ENCODE peak calls at places on chromosomes 7 and 10, in seven cellular contexts. O, R, I, F, G, P and E are unnamed samples.

GRCh38 chr10:77037735-77038411 is 599.7 kb downstream of the KCNMA1 start:
- DNase-seq in F (peak; percentile 90), R (no peak), P (no peak), O (no peak), I (no peak), G (no peak), E (no peak)

GRCh38 chr7:150665075-150665794 is 20.3 kb upstream of the GIMAP2 start:
- DNase-seq in I (no peak), F (no peak), G (no peak), R (no peak), O (no peak), P (no peak), E (no peak)

GRCh38 chr7:106239406-106239805 is 45.4 kb downstream of the NAMPT start:
- DNase-seq in G (no peak), O (no peak), F (no peak), R (no peak), P (no peak), I (no peak), E (no peak)

GRCh38 chr10:118112496-118113125 is 65.9 kb upstream of the RAB11FIP2 start:
- DNase-seq in I (no peak), G (no peak), F (no peak), P (no peak), O (no peak), R (no peak), E (peak; percentile 59)

GRCh38 chr7:29754874-29755490 is 51.3 kb upstream of the WIPF3 start:
- DNase-seq in R (no peak), G (no peak), P (no peak), O (no peak), I (no peak), F (no peak), E (no peak)

GRCh38 chr7:157483971-157484410 is 147.2 kb downstream of the DNAJB6 start:
- DNase-seq in I (peak; percentile 12), R (no peak), P (peak; percentile 44), O (no peak), G (no peak), F (no peak), E (no peak)

GRCh38 chr7:124349443-124349842 is 316.6 kb upstream of the TMEM229A start:
- DNase-seq in P (no peak), F (peak; percentile 61), G (no peak), O (no peak), R (no peak), I (no peak), E (no peak)

GRCh38 chr7:109076561-109076960 is 506.9 kb downstream of the DNAJB9 start:
- DNase-seq in G (no peak), F (no peak), R (no peak), I (no peak), P (no peak), O (no peak), E (no peak)

GRCh38 chr7:5421626-5422323 is 1.9 kb downstream of the TNRC18 start:
- DNase-seq in P (peak; percentile 78), F (peak; percentile 63), G (peak; percentile 64), O (no peak), I (peak; percentile 87), R (peak; percentile 86), E (peak; percentile 84)

GRCh38 chr10:131850490-131850880 is 50.3 kb upstream of the PPP2R2D start:
- DNase-seq in F (peak; percentile 56), P (no peak), O (no peak), R (no peak), G (no peak), I (no peak), E (no peak)

GRCh38 chr7:93036807-93037206 is 81.0 kb downstream of the SAMD9 start:
- DNase-seq in G (no peak), R (no peak), O (no peak), F (no peak), P (no peak), I (no peak), E (no peak)

GRCh38 chr7:130700760-130701159 is 14.4 kb upstream of the TSGA13 start:
- DNase-seq in I (no peak), G (no peak), P (no peak), F (no peak), O (no peak), R (no peak), E (no peak)

GRCh38 chr7:99521399-99521798 is 16.9 kb downstream of the ZKSCAN5 start:
- DNase-seq in I (no peak), P (no peak), R (no peak), O (no peak), F (no peak), G (no peak), E (no peak)

GRCh38 chr7:99531354-99531765 is 20.6 kb downstream of the FAM200A start:
- DNase-seq in G (no peak), I (no peak), R (peak; percentile 26), F (no peak), O (no peak), P (no peak), E (no peak)

DNA sequence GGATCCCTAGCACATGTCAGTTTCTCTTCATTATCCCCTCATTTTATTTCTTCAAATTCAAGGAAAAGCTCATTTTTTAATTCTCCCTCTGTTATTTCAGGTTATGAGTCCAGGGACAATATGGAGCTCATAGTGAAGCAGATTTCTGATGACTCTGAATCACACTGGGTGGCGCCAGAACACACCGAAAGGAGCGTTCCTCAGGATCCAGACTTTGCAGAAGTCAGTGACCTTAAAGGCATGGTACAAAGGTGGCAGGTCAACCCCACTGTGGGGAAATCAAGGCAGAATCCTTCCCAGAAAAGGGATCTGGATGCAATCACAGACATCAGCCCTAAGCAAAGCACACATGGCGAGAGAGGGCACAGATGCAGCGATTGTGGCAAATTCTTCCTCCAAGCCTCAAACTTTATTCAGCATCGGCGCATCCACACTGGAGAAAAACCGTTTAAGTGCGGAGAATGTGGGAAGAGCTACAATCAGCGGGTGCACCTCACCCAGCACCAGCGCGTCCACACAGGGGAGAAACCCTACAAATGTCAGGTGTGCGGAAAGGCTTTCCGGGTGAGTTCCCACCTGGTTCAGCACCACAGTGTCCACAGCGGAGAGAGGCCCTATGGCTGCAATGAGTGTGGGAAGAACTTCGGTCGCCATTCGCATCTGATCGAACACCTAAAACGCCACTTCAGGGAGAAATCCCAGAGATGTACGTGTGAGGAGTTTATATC is 21.4 kb downstream of the ZKSCAN5 start:
- DNase-seq in F (no peak), P (peak; percentile 61), O (no peak), G (peak; percentile 17), R (peak; percentile 15), I (no peak), E (no peak)
- H3K36me3 ChIP-seq in F (peaks cover 39% of the 10 kb centered on the region), P (peaks cover 71% of the 10 kb centered on the region), O (no peaks in the 10 kb centered on the region), G (peaks cover 48% of the 10 kb centered on the region), R (peaks cover 13% of the 10 kb centered on the region), I (peaks cover 90% of the 10 kb centered on the region), E (peaks cover 21% of the 10 kb centered on the region)

GRCh38 chr7:55066938-55067337 is 48.1 kb downstream of the EGFR start:
- DNase-seq in I (no peak), R (no peak), O (no peak), G (no peak), P (peak; percentile 55), F (no peak), E (no peak)
- H3K27ac ChIP-seq in I (peak overlapping the region; percentile 76), R (peak overlapping the region; percentile 90), O (no peak overlapping the region), G (peak overlapping the region; percentile 78), P (no peak overlapping the region), F (no peak overlapping the region), E (no peak overlapping the region)

GRCh38 chr10:58645762-58646161 is 133.1 kb downstream of the BICC1 start:
- DNase-seq in F (no peak), I (no peak), O (no peak), G (no peak), R (peak; percentile 63), P (no peak), E (no peak)
- TF ChIP-seq CTCF in F (no peak), I (no peak), O (no peak), G (no peak), R (no peak), P (no peak), E (no peak)

DNA sequence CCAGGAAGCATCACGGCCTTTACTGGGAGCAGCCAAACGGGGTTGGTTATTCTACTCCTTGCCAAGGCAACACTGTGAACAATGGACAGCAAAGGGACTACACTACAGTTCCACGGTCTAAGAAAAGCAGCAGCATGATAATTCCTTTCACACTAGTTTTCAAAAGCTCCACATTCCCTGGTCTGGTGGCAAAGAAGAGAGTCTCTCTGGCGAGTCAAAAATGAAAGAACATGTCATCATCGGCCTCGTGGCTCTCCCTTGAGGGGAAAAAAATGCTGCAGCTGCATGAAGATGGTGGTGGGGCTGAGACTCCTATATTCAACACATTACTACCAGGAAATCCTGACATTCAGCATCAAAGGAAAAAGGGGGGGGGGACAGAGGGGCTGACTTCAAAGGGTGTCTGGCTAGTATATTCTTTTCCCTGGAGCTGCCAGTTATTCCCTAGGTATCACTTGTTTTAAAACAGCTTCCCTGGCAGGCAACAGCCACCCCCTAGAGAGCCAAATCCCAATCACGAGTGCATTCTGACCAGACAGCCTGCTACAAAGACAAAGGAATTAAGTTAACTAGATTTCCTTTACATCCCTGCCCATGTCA is 49.1 kb downstream of the SLC37A3 start:
- DNase-seq in F (no peak), P (peak; percentile 64), I (no peak), G (no peak), R (no peak), O (no peak), E (no peak)
- H3K36me3 ChIP-seq in F (peaks cover 6% of the 10 kb centered on the region), P (peaks cover 71% of the 10 kb centered on the region), I (peaks cover 81% of the 10 kb centered on the region), G (peaks cover 20% of the 10 kb centered on the region), R (peaks cover 2% of the 10 kb centered on the region), O (no peaks in the 10 kb centered on the region), E (peaks cover 11% of the 10 kb centered on the region)

DNA sequence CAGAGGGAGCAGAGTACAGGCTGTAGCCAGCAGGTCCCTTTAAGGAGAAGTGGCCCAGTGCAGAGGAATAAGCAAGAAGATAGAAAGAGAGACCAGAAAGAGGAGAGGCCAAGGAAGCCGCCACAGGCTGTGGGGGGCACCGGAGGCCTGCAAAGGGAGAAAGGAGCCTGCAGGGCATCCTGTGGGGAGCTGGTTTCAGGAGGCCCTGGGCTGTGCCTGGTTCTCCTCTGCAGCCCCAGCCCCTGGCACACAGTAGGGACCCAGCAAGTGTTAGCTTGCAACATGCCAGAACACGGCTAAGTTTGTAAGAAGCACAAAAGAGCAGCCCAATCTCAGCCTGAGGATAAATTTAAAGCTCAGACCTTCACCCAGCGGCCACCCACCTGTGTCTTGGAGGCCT is 12.3 kb upstream of the C10orf71 start:
- DNase-seq in G (no peak), R (no peak), I (no peak), F (no peak), O (no peak), P (peak; percentile 35), E (no peak)
- H3K27ac ChIP-seq in G (no peak overlapping the region), R (no peak overlapping the region), I (no peak overlapping the region), F (no peak overlapping the region), O (no peak overlapping the region), P (no peak overlapping the region), E (no peak overlapping the region)

GRCh38 chr7:37916017-37916672 is 472 bp downstream of the SFRP4 start:
- DNase-seq in R (peak; percentile 2), G (peak; percentile 14), P (peak; percentile 73), O (no peak), F (peak; percentile 4), I (peak; percentile 43), E (peak; percentile 47)
- TF ChIP-seq CTCF in R (no peak), G (no peak), P (no peak), O (no peak), F (no peak), I (no peak), E (no peak)

DNA sequence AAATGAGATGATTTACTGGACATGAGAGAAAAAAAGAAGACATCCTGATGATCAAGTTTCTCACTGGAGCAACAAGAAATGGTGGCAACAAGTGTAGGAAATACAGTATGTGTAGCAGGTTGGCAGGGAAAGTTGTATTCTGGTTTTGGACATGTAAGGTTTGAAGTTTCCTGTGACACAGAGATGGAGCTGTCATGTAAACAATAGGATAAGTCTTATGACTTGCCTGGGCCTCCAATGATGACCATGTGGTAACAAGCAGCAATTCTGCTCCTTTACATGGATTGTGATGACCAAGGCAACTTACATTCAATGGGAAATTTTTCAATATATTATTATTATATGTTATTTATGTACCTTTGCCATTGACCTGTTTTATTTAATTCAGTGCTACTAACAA is 125.4 kb downstream of the KMT2E start:
- DNase-seq in P (no peak), G (no peak), R (no peak), I (no peak), F (no peak), O (no peak), E (no peak)
- H3K36me3 ChIP-seq in P (peaks cover 47% of the 10 kb centered on the region), G (peaks cover 11% of the 10 kb centered on the region), R (peaks cover 8% of the 10 kb centered on the region), I (peaks cover 60% of the 10 kb centered on the region), F (peaks cover 16% of the 10 kb centered on the region), O (no peaks in the 10 kb centered on the region), E (no peaks in the 10 kb centered on the region)